ENCODE peak calls at places on chromosomes 16 and 17, in seven cellular contexts. B is GM12878, K is SK-N-SH, Q is HepG2, U is GM12892, M is H1, T is K562. C is an unnamed sample.

GRCh38 chr17:48558731-48559608 is 14.1 kb upstream of the HOXB2 start:
- DNase-seq in B (no peak), K (no peak), Q (no peak), U (no peak), M (no peak), T (no peak), C (no peak)

GRCh38 chr17:4623249-4623648 is 18.2 kb downstream of the ALOX15 start:
- DNase-seq in B (no peak), K (no peak), Q (no peak), U (no peak), M (no peak), T (no peak), C (no peak)

GRCh38 chr17:20271016-20271610 is 196.2 kb downstream of the LGALS9B start:
- DNase-seq in B (no peak), K (no peak), Q (no peak), U (no peak), M (no peak), T (no peak), C (no peak)

GRCh38 chr16:54633943-54634362 is 296.7 kb upstream of the IRX5 start:
- DNase-seq in B (no peak), K (no peak), Q (peak; percentile 14), U (no peak), M (peak; percentile 55), T (peak; percentile 49), C (no peak)

GRCh38 chr17:75848523-75849303 is 4.5 kb upstream of the UNC13D start:
- DNase-seq in B (no peak), K (peak; percentile 73), Q (peak; percentile 80), U (no peak), M (peak; percentile 98), T (peak; percentile 86), C (peak; percentile 52)

GRCh38 chr17:39926588-39927100 is 757 bp downstream of the ORMDL3 start:
- DNase-seq in B (no peak), K (peak; percentile 69), Q (peak; percentile 78), U (peak; percentile 53), M (no peak), T (peak; percentile 79), C (peak; percentile 59)

GRCh38 chr16:15807603-15808009 is 49.2 kb downstream of the MYH11 start:
- DNase-seq in B (no peak), K (no peak), Q (no peak), U (no peak), M (no peak), T (peak; percentile 51), C (no peak)

GRCh38 chr17:47875011-47875471 is 21.0 kb upstream of the SP2 start:
- DNase-seq in B (no peak), K (no peak), Q (no peak), U (no peak), M (no peak), T (no peak), C (no peak)

GRCh38 chr17:38578641-38579480 is 26.9 kb downstream of the SRCIN1 start:
- DNase-seq in B (no peak), K (peak; percentile 58), Q (no peak), U (no peak), M (no peak), T (no peak), C (no peak)

GRCh38 chr16:47734987-47735594 is 274.0 kb downstream of the PHKB start:
- DNase-seq in B (no peak), K (no peak), Q (no peak), U (no peak), M (no peak), T (no peak), C (no peak)

GRCh38 chr17:28700278-28700677 is 11.4 kb downstream of the PROCA1 start:
- DNase-seq in B (no peak), K (no peak), Q (no peak), U (no peak), M (no peak), T (no peak), C (no peak)

GRCh38 chr17:70535986-70536385 is 366.7 kb downstream of the KCNJ2 start:
- DNase-seq in B (no peak), K (no peak), Q (no peak), U (no peak), M (no peak), T (no peak), C (no peak)

GRCh38 chr17:1588781-1589585 is 26.4 kb upstream of the PITPNA start:
- DNase-seq in B (no peak), K (no peak), Q (no peak), U (no peak), M (no peak), T (no peak), C (no peak)

GRCh38 chr17:46003907-46004748 is 5.1 kb downstream of the STH start:
- DNase-seq in B (no peak), K (peak; percentile 83), Q (peak; percentile 90), U (no peak), M (no peak), T (no peak), C (no peak)

GRCh38 chr16:31440511-31441184 is 1.9 kb downstream of the ZNF843 start:
- DNase-seq in B (no peak), K (no peak), Q (no peak), U (no peak), M (no peak), T (no peak), C (no peak)

GRCh38 chr17:59355030-59355694 is 23.7 kb downstream of the YPEL2 start:
- DNase-seq in B (no peak), K (no peak), Q (no peak), U (no peak), M (no peak), T (no peak), C (no peak)

GRCh38 chr17:56710986-56711385 is 117.5 kb downstream of the NOG start:
- DNase-seq in B (no peak), K (no peak), Q (no peak), U (no peak), M (no peak), T (no peak), C (no peak)

GRCh38 chr16:86568677-86569623 is 2.3 kb downstream of the FOXC2 start:
- DNase-seq in B (no peak), K (no peak), Q (no peak), U (no peak), M (no peak), T (no peak), C (no peak)

GRCh38 chr16:22098538-22099255 is 6.4 kb downstream of the VWA3A start:
- DNase-seq in B (peak; percentile 17), K (peak; percentile 71), Q (peak; percentile 89), U (no peak), M (no peak), T (peak; percentile 67), C (no peak)

GRCh38 chr17:35752945-35753764 is at the start of gene GAS2L2:
- DNase-seq in B (no peak), K (no peak), Q (no peak), U (no peak), M (no peak), T (no peak), C (no peak)

GRCh38 chr16:23511731-23512130 is 1.4 kb upstream of the GGA2 start:
- DNase-seq in B (no peak), K (no peak), Q (no peak), U (no peak), M (no peak), T (no peak), C (no peak)

DNA sequence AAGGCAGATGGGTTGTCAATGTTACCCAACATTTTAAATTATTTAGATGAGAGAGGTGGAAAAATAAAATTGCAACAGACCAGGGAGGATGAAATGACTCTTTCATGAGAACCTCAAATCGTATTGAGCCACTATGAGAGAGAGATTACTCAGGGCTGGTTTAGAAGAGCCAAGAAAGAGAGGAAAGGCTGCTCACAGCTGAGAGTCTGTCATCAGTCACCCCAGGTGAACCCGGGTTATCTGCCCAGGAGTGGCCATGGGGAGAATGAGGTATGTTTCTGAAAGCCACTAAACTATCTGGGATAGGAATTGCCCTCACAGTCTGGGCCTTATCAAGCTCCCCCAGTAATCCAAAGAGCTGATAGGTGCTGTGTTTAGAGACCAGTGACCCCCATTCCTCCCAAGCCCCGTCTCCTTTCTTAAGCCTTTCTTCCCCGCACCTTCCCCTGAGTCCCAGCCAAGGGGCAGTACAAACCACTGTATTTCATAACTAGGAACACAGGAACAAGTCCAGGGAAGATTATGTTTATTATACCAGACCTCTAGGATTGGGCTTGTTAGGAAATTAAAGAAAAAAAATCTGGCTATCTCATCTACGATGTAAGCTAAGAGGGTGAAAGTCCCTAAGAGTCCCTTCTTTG is 158.9 kb upstream of the NOL11 start:
- DNase-seq in B (no peak), K (no peak), Q (no peak), U (no peak), M (no peak), T (peak; percentile 8), C (no peak)
- TF ChIP-seq TAF1 in B (no peak), K (no peak), Q (no peak), U (no peak), M (no peak), T (no peak), C (no peak)

DNA sequence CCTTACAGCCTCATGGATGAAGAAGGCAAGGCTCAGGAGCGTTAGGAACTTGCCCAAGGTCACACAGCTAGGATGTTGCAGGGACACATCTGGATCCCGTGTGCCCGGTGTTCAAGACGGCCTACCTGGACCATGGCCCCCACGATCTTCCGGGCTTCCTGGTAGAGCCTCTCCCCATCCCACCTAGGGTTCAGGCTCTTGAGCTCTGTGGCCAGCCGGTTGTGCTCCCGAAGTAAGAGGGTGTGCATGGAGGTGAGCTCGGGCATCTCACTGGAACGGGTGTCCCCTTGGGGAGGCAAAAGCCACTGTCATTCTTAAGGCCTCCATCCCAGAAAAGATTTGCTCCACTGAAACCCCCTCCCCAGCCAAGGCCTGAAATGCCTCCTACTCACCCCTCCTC is 5.3 kb downstream of the MPO start:
- DNase-seq in B (no peak), K (peak; percentile 23), Q (no peak), U (no peak), M (no peak), T (no peak), C (no peak)
- TF ChIP-seq POLR2AphosphoS5 in B (no peak), K (no peak), Q (no peak), U (no peak), M (no peak), T (no peak), C (no peak)

GRCh38 chr16:1063728-1064127 is 8.8 kb upstream of the SSTR5 start:
- DNase-seq in B (no peak), K (no peak), Q (no peak), U (no peak), M (no peak), T (no peak), C (no peak)
- TF ChIP-seq TAF1 in B (no peak), K (no peak), Q (no peak), U (no peak), M (no peak), T (no peak), C (no peak)

GRCh38 chr17:50572541-50572940 is 12.0 kb downstream of the CACNA1G start:
- DNase-seq in B (no peak), K (no peak), Q (no peak), U (no peak), M (no peak), T (no peak), C (no peak)

GRCh38 chr17:50569592-50569991 is 9.1 kb downstream of the CACNA1G start:
- DNase-seq in B (no peak), K (peak; percentile 67), Q (no peak), U (no peak), M (no peak), T (no peak), C (no peak)

GRCh38 chr17:50568659-50569058 is 8.1 kb downstream of the CACNA1G start:
- DNase-seq in B (no peak), K (no peak), Q (no peak), U (no peak), M (no peak), T (no peak), C (no peak)

GRCh38 chr17:50571681-50572080 is 11.2 kb downstream of the CACNA1G start:
- DNase-seq in B (no peak), K (no peak), Q (no peak), U (no peak), M (no peak), T (no peak), C (no peak)

GRCh38 chr17:50570516-50570915 is 10.0 kb downstream of the CACNA1G start:
- DNase-seq in B (no peak), K (no peak), Q (no peak), U (no peak), M (no peak), T (no peak), C (no peak)
- TF ChIP-seq POLR2AphosphoS5 in B (no peak), K (no peak), Q (no peak), U (no peak), M (no peak), T (no peak), C (no peak)